ENCODE peak calls at places on chromosomes 16 and 17, in ten cellular contexts. One of them, this sample, is unnamed.

GRCh38 chr16:73956592-73957495 is 339.8 kb upstream of the PSMD7 start:
- DNase-seq in mammary epithelial cell: peak; percentile 17
- DNase-seq in testis: peak; percentile 77
- DNase-seq in pancreas: no peak
- DNase-seq in aorta: peak; percentile 61
- DNase-seq in prostate gland: peak; percentile 49
- DNase-seq in SJCRH30: peak; percentile 37
- DNase-seq in uterus: peak; percentile 45
- DNase-seq in breast epithelium: peak; percentile 30
- DNase-seq in psoas muscle: no peak
- DNase-seq in this sample: no peak

GRCh38 chr17:57916925-57917858 is 38.0 kb downstream of the CUEDC1 start:
- DNase-seq in uterus: no peak
- DNase-seq in prostate gland: no peak
- DNase-seq in testis: no peak
- DNase-seq in psoas muscle: no peak
- DNase-seq in breast epithelium: no peak
- DNase-seq in pancreas: no peak
- DNase-seq in aorta: no peak
- DNase-seq in SJCRH30: no peak
- DNase-seq in mammary epithelial cell: no peak
- DNase-seq in this sample: peak; percentile 22

GRCh38 chr16:82738699-82739098 is 111.9 kb downstream of the CDH13 start:
- DNase-seq in SJCRH30: no peak
- DNase-seq in testis: no peak
- DNase-seq in aorta: no peak
- DNase-seq in mammary epithelial cell: no peak
- DNase-seq in breast epithelium: no peak
- DNase-seq in uterus: no peak
- DNase-seq in psoas muscle: no peak
- DNase-seq in prostate gland: no peak
- DNase-seq in pancreas: no peak
- DNase-seq in this sample: no peak

GRCh38 chr17:37676115-37676925 is 33.1 kb upstream of the DDX52 start:
- DNase-seq in breast epithelium: no peak
- DNase-seq in SJCRH30: no peak
- DNase-seq in testis: no peak
- DNase-seq in mammary epithelial cell: no peak
- DNase-seq in aorta: no peak
- DNase-seq in prostate gland: no peak
- DNase-seq in pancreas: no peak
- DNase-seq in psoas muscle: no peak
- DNase-seq in uterus: no peak
- DNase-seq in this sample: no peak

GRCh38 chr17:39835038-39835786 is 28.9 kb downstream of the IKZF3 start:
- DNase-seq in SJCRH30: no peak
- DNase-seq in pancreas: no peak
- DNase-seq in testis: no peak
- DNase-seq in psoas muscle: no peak
- DNase-seq in prostate gland: no peak
- DNase-seq in breast epithelium: no peak
- DNase-seq in mammary epithelial cell: no peak
- DNase-seq in uterus: no peak
- DNase-seq in aorta: no peak
- DNase-seq in this sample: no peak

GRCh38 chr16:2912330-2913199 is 834 bp downstream of the FLYWCH1 start:
- DNase-seq in prostate gland: no peak
- DNase-seq in SJCRH30: no peak
- DNase-seq in testis: no peak
- DNase-seq in pancreas: no peak
- DNase-seq in uterus: peak; percentile 41
- DNase-seq in mammary epithelial cell: peak; percentile 44
- DNase-seq in aorta: peak; percentile 67
- DNase-seq in breast epithelium: no peak
- DNase-seq in psoas muscle: peak; percentile 72
- DNase-seq in this sample: peak; percentile 34

GRCh38 chr16:66211651-66212050 is 154.8 kb upstream of the CDH5 start:
- DNase-seq in SJCRH30: no peak
- DNase-seq in breast epithelium: no peak
- DNase-seq in prostate gland: no peak
- DNase-seq in testis: no peak
- DNase-seq in uterus: no peak
- DNase-seq in psoas muscle: no peak
- DNase-seq in pancreas: no peak
- DNase-seq in mammary epithelial cell: no peak
- DNase-seq in aorta: no peak
- DNase-seq in this sample: no peak

GRCh38 chr16:56600398-56600999 is 7.9 kb upstream of the MT2A start:
- DNase-seq in pancreas: no peak
- DNase-seq in breast epithelium: no peak
- DNase-seq in uterus: no peak
- DNase-seq in mammary epithelial cell: peak; percentile 48
- DNase-seq in testis: peak; percentile 49
- DNase-seq in prostate gland: peak; percentile 47
- DNase-seq in SJCRH30: peak; percentile 39
- DNase-seq in aorta: no peak
- DNase-seq in psoas muscle: peak; percentile 28
- DNase-seq in this sample: peak; percentile 60

GRCh38 chr16:57527610-57528360 is 8.6 kb downstream of the CCDC102A start:
- DNase-seq in mammary epithelial cell: no peak
- DNase-seq in pancreas: no peak
- DNase-seq in psoas muscle: peak; percentile 11
- DNase-seq in aorta: no peak
- DNase-seq in uterus: no peak
- DNase-seq in testis: no peak
- DNase-seq in breast epithelium: no peak
- DNase-seq in prostate gland: no peak
- DNase-seq in SJCRH30: no peak
- DNase-seq in this sample: no peak

GRCh38 chr17:17767497-17768286 is 69.1 kb downstream of the SREBF1 start:
- DNase-seq in uterus: no peak
- DNase-seq in pancreas: no peak
- DNase-seq in mammary epithelial cell: no peak
- DNase-seq in psoas muscle: no peak
- DNase-seq in breast epithelium: no peak
- DNase-seq in testis: no peak
- DNase-seq in SJCRH30: no peak
- DNase-seq in aorta: no peak
- DNase-seq in prostate gland: no peak
- DNase-seq in this sample: no peak

GRCh38 chr16:2088759-2089358 is 41.1 kb downstream of the TSC2 start:
- DNase-seq in pancreas: no peak
- DNase-seq in testis: no peak
- DNase-seq in breast epithelium: no peak
- DNase-seq in psoas muscle: no peak
- DNase-seq in prostate gland: no peak
- DNase-seq in mammary epithelial cell: peak; percentile 47
- DNase-seq in aorta: no peak
- DNase-seq in uterus: no peak
- DNase-seq in SJCRH30: no peak
- DNase-seq in this sample: no peak

GRCh38 chr17:82668631-82669099 is 20.4 kb upstream of the WDR45B start:
- DNase-seq in uterus: no peak
- DNase-seq in prostate gland: peak; percentile 62
- DNase-seq in aorta: peak; percentile 81
- DNase-seq in SJCRH30: peak; percentile 90
- DNase-seq in breast epithelium: peak; percentile 41
- DNase-seq in testis: peak; percentile 74
- DNase-seq in psoas muscle: peak; percentile 84
- DNase-seq in pancreas: peak; percentile 68
- DNase-seq in mammary epithelial cell: peak; percentile 37
- DNase-seq in this sample: no peak

GRCh38 chr16:4323071-4323844 is 7.4 kb downstream of the GLIS2 start:
- DNase-seq in mammary epithelial cell: no peak
- DNase-seq in breast epithelium: peak; percentile 66
- DNase-seq in aorta: peak; percentile 62
- DNase-seq in psoas muscle: peak; percentile 53
- DNase-seq in uterus: no peak
- DNase-seq in testis: no peak
- DNase-seq in pancreas: peak; percentile 51
- DNase-seq in prostate gland: peak; percentile 48
- DNase-seq in SJCRH30: no peak
- DNase-seq in this sample: no peak

GRCh38 chr16:80585764-80586163 is 45.0 kb downstream of the DYNLRB2 start:
- DNase-seq in testis: no peak
- DNase-seq in prostate gland: no peak
- DNase-seq in pancreas: no peak
- DNase-seq in mammary epithelial cell: no peak
- DNase-seq in breast epithelium: no peak
- DNase-seq in uterus: no peak
- DNase-seq in aorta: no peak
- DNase-seq in psoas muscle: no peak
- DNase-seq in SJCRH30: no peak
- DNase-seq in this sample: no peak

GRCh38 chr17:28372945-28373274 is 1.4 kb downstream of the SARM1 start:
- DNase-seq in SJCRH30: no peak
- DNase-seq in psoas muscle: no peak
- DNase-seq in breast epithelium: no peak
- DNase-seq in mammary epithelial cell: no peak
- DNase-seq in aorta: no peak
- DNase-seq in pancreas: no peak
- DNase-seq in prostate gland: no peak
- DNase-seq in uterus: no peak
- DNase-seq in testis: no peak
- DNase-seq in this sample: no peak

GRCh38 chr17:55722016-55722706 is 503 bp downstream of the TMEM100 start:
- DNase-seq in prostate gland: no peak
- DNase-seq in aorta: no peak
- DNase-seq in SJCRH30: no peak
- DNase-seq in uterus: no peak
- DNase-seq in psoas muscle: no peak
- DNase-seq in testis: no peak
- DNase-seq in mammary epithelial cell: no peak
- DNase-seq in breast epithelium: no peak
- DNase-seq in pancreas: no peak
- DNase-seq in this sample: no peak

GRCh38 chr17:17379197-17379991 is 76.2 kb downstream of the NT5M start:
- DNase-seq in uterus: no peak
- DNase-seq in testis: no peak
- DNase-seq in prostate gland: no peak
- DNase-seq in breast epithelium: no peak
- DNase-seq in psoas muscle: no peak
- DNase-seq in mammary epithelial cell: peak; percentile 27
- DNase-seq in pancreas: no peak
- DNase-seq in aorta: no peak
- DNase-seq in SJCRH30: no peak
- DNase-seq in this sample: no peak

GRCh38 chr17:1746975-1747543 is 4.4 kb downstream of the SERPINF2 start:
- DNase-seq in mammary epithelial cell: peak; percentile 51
- DNase-seq in aorta: no peak
- DNase-seq in SJCRH30: no peak
- DNase-seq in prostate gland: peak; percentile 94
- DNase-seq in pancreas: no peak
- DNase-seq in testis: peak; percentile 91
- DNase-seq in psoas muscle: no peak
- DNase-seq in uterus: peak; percentile 70
- DNase-seq in breast epithelium: peak; percentile 88
- DNase-seq in this sample: no peak

GRCh38 chr17:1742371-1743093 is at the start of gene SERPINF2:
- DNase-seq in testis: peak; percentile 69
- DNase-seq in pancreas: no peak
- DNase-seq in breast epithelium: no peak
- DNase-seq in SJCRH30: no peak
- DNase-seq in prostate gland: no peak
- DNase-seq in psoas muscle: no peak
- DNase-seq in mammary epithelial cell: no peak
- DNase-seq in aorta: no peak
- DNase-seq in uterus: no peak
- DNase-seq in this sample: no peak

GRCh38 chr17:1744551-1745512 is 2.2 kb downstream of the SERPINF2 start:
- DNase-seq in aorta: no peak
- DNase-seq in breast epithelium: no peak
- DNase-seq in mammary epithelial cell: no peak
- DNase-seq in pancreas: no peak
- DNase-seq in prostate gland: no peak
- DNase-seq in uterus: peak; percentile 54
- DNase-seq in testis: no peak
- DNase-seq in SJCRH30: no peak
- DNase-seq in psoas muscle: no peak
- DNase-seq in this sample: no peak

GRCh38 chr17:1745513-1746020 is 2.9 kb downstream of the SERPINF2 start:
- DNase-seq in psoas muscle: no peak
- DNase-seq in pancreas: no peak
- DNase-seq in mammary epithelial cell: no peak
- DNase-seq in aorta: no peak
- DNase-seq in testis: no peak
- DNase-seq in uterus: no peak
- DNase-seq in breast epithelium: no peak
- DNase-seq in prostate gland: no peak
- DNase-seq in SJCRH30: no peak
- DNase-seq in this sample: no peak

GRCh38 chr17:1743094-1743452 is 402 bp downstream of the SERPINF2 start:
- DNase-seq in breast epithelium: no peak
- DNase-seq in pancreas: no peak
- DNase-seq in psoas muscle: no peak
- DNase-seq in SJCRH30: no peak
- DNase-seq in testis: no peak
- DNase-seq in prostate gland: no peak
- DNase-seq in aorta: no peak
- DNase-seq in mammary epithelial cell: no peak
- DNase-seq in uterus: no peak
- DNase-seq in this sample: no peak
- H3K4me3 ChIP-seq in breast epithelium: no peak overlapping the region
- H3K4me3 ChIP-seq in pancreas: no peak overlapping the region
- H3K4me3 ChIP-seq in psoas muscle: no peak overlapping the region
- H3K4me3 ChIP-seq in SJCRH30: no peak overlapping the region
- H3K4me3 ChIP-seq in testis: no peak overlapping the region
- H3K4me3 ChIP-seq in prostate gland: no peak overlapping the region
- H3K4me3 ChIP-seq in aorta: no peak overlapping the region
- H3K4me3 ChIP-seq in mammary epithelial cell: no peak overlapping the region
- H3K4me3 ChIP-seq in uterus: no peak overlapping the region
- H3K4me3 ChIP-seq in this sample: no peak overlapping the region

GRCh38 chr16:22888791-22889190 is 74.8 kb downstream of the HS3ST2 start:
- DNase-seq in testis: no peak
- DNase-seq in breast epithelium: no peak
- DNase-seq in pancreas: no peak
- DNase-seq in prostate gland: no peak
- DNase-seq in SJCRH30: no peak
- DNase-seq in uterus: no peak
- DNase-seq in mammary epithelial cell: no peak
- DNase-seq in aorta: no peak
- DNase-seq in psoas muscle: no peak
- DNase-seq in this sample: no peak
- H3K27ac ChIP-seq in testis: no peak overlapping the region
- H3K27ac ChIP-seq in breast epithelium: no peak overlapping the region
- H3K27ac ChIP-seq in pancreas: no peak overlapping the region
- H3K27ac ChIP-seq in prostate gland: no peak overlapping the region
- H3K27ac ChIP-seq in SJCRH30: no peak overlapping the region
- H3K27ac ChIP-seq in uterus: no peak overlapping the region
- H3K27ac ChIP-seq in mammary epithelial cell: no peak overlapping the region
- H3K27ac ChIP-seq in aorta: no peak overlapping the region
- H3K27ac ChIP-seq in psoas muscle: no peak overlapping the region
- H3K27ac ChIP-seq in this sample: no peak overlapping the region

GRCh38 chr17:45164734-45165269 is 3.1 kb downstream of the HEXIM2 start:
- DNase-seq in mammary epithelial cell: no peak
- DNase-seq in breast epithelium: no peak
- DNase-seq in psoas muscle: peak; percentile 15
- DNase-seq in aorta: peak; percentile 26
- DNase-seq in uterus: no peak
- DNase-seq in pancreas: no peak
- DNase-seq in SJCRH30: no peak
- DNase-seq in testis: no peak
- DNase-seq in prostate gland: no peak
- DNase-seq in this sample: no peak
- H3K9me3 ChIP-seq in mammary epithelial cell: no peaks in the 10 kb centered on the region
- H3K9me3 ChIP-seq in breast epithelium: no peaks in the 10 kb centered on the region
- H3K9me3 ChIP-seq in psoas muscle: no peaks in the 10 kb centered on the region
- H3K9me3 ChIP-seq in aorta: no peaks in the 10 kb centered on the region
- H3K9me3 ChIP-seq in uterus: no peaks in the 10 kb centered on the region
- H3K9me3 ChIP-seq in pancreas: no peaks in the 10 kb centered on the region
- H3K9me3 ChIP-seq in SJCRH30: no peaks in the 10 kb centered on the region
- H3K9me3 ChIP-seq in testis: no peaks in the 10 kb centered on the region
- H3K9me3 ChIP-seq in prostate gland: no peaks in the 10 kb centered on the region
- H3K9me3 ChIP-seq in this sample: no peaks in the 10 kb centered on the region

GRCh38 chr17:77372444-77373297 is 231.9 kb downstream of the SEC14L1 start:
- DNase-seq in SJCRH30: peak; percentile 99
- DNase-seq in breast epithelium: peak; percentile 71
- DNase-seq in aorta: peak; percentile 92
- DNase-seq in pancreas: peak; percentile 65
- DNase-seq in psoas muscle: peak; percentile 90
- DNase-seq in prostate gland: peak; percentile 47
- DNase-seq in mammary epithelial cell: peak; percentile 54
- DNase-seq in testis: peak; percentile 88
- DNase-seq in uterus: peak; percentile 89
- DNase-seq in this sample: peak; percentile 69
- H3K4me3 ChIP-seq in SJCRH30: peak overlapping the region; percentile 80
- H3K4me3 ChIP-seq in breast epithelium: peak overlapping the region; percentile 92
- H3K4me3 ChIP-seq in aorta: peak overlapping the region; percentile 62
- H3K4me3 ChIP-seq in pancreas: peak overlapping the region; percentile 57
- H3K4me3 ChIP-seq in psoas muscle: peak overlapping the region; percentile 79
- H3K4me3 ChIP-seq in prostate gland: peak overlapping the region; percentile 62
- H3K4me3 ChIP-seq in mammary epithelial cell: no peak overlapping the region
- H3K4me3 ChIP-seq in testis: peak overlapping the region; percentile 92
- H3K4me3 ChIP-seq in uterus: peak overlapping the region; percentile 69
- H3K4me3 ChIP-seq in this sample: peak overlapping the region; percentile 77

This sample was measured in CD8-positive, alpha-beta memory T cell.